ENCODE peak calls at places on chromosomes 5 and 9, in nine cellular contexts. C is mammary epithelial cell, E is hepatocyte, V is GM23248, O is H1, X is HCT116, Q is K562, J is PC-3, S is GM12878. B is an unnamed sample.

GRCh38 chr5:78649816-78650561 is 1.4 kb upstream of the LHFPL2 start:
- DNase-seq in V (peak; percentile 73), X (no peak), J (no peak), O (no peak), E (no peak), Q (no peak), C (peak; percentile 38), S (no peak), B (no peak)

GRCh38 chr5:19125956-19126713 is 861.9 kb downstream of the CDH18 start:
- DNase-seq in S (no peak), X (no peak), O (no peak), Q (no peak), V (no peak), J (peak; percentile 57), E (no peak), C (peak; percentile 9), B (no peak)

GRCh38 chr5:143139585-143139984 is 263.9 kb downstream of the NR3C1 start:
- DNase-seq in C (no peak), S (no peak), V (no peak), Q (no peak), X (no peak), E (no peak), O (no peak), J (no peak), B (no peak)

GRCh38 chr9:81264516-81264915 is 424.8 kb downstream of the TLE1 start:
- DNase-seq in V (no peak), Q (no peak), O (no peak), J (no peak), E (peak; percentile 8), S (no peak), X (no peak), C (no peak), B (no peak)

GRCh38 chr9:126621056-126621918 is 7.6 kb downstream of the LMX1B start:
- DNase-seq in E (no peak), J (no peak), C (no peak), O (no peak), X (no peak), S (no peak), V (no peak), Q (no peak), B (no peak)

GRCh38 chr5:75260708-75261107 is 24.0 kb upstream of the ANKRD31 start:
- DNase-seq in V (no peak), O (no peak), C (no peak), Q (no peak), S (no peak), X (no peak), E (peak; percentile 56), J (no peak), B (no peak)

GRCh38 chr5:116475232-116475828 is 99.3 kb downstream of the SEMA6A start:
- DNase-seq in C (no peak), Q (no peak), X (no peak), S (no peak), V (no peak), E (no peak), O (no peak), J (no peak), B (no peak)

GRCh38 chr5:159552751-159553150 is 222.5 kb upstream of the IL12B start:
- DNase-seq in V (peak; percentile 77), J (peak; percentile 48), Q (no peak), X (no peak), E (peak; percentile 17), C (peak; percentile 30), S (no peak), O (no peak), B (no peak)

GRCh38 chr5:178327931-178328711 is 95.5 kb upstream of the PHYKPL start:
- DNase-seq in O (no peak), X (no peak), V (no peak), S (no peak), C (no peak), J (no peak), Q (no peak), E (no peak), B (no peak)

GRCh38 chr5:69032009-69032408 is 61.8 kb upstream of the SLC30A5 start:
- DNase-seq in C (no peak), V (no peak), X (no peak), S (no peak), Q (no peak), E (no peak), O (no peak), J (no peak), B (no peak)

GRCh38 chr5:69030663-69031062 is 63.2 kb upstream of the SLC30A5 start:
- DNase-seq in X (no peak), Q (no peak), S (no peak), O (no peak), J (no peak), E (no peak), V (peak; percentile 16), C (no peak), B (no peak)

GRCh38 chr5:69024241-69024651 is 69.6 kb upstream of the SLC30A5 start:
- DNase-seq in J (peak; percentile 64), E (peak; percentile 65), X (peak; percentile 70), S (no peak), V (peak; percentile 52), O (no peak), C (peak; percentile 39), Q (peak; percentile 58), B (peak; percentile 25)

GRCh38 chr5:69033690-69034089 is 60.1 kb upstream of the SLC30A5 start:
- DNase-seq in E (no peak), X (no peak), S (no peak), C (no peak), Q (no peak), O (no peak), J (peak; percentile 37), V (no peak), B (no peak)

DNA sequence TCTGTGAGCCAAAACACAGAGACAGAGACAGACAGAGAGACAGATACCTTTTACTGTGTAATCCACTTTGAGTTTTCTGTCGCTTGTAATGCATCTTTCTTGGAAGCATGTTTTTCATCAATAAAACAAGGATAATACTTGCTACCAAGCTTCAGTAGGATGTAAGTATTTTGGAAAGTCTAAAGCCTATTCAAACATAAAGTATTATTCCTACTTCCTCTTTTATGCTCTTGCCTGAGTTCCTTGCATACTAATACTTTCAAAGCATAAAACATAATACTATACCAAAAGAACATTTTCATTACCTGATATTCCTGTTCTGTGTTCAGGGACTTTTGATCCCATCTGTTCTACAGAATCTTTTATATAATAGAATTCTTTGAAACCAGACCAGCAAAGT is 64.5 kb upstream of the SLC30A5 start:
- DNase-seq in V (no peak), C (no peak), E (no peak), S (no peak), Q (no peak), X (no peak), O (no peak), J (no peak), B (no peak)
- H3K27ac ChIP-seq in V (no peak overlapping the region), C (no peak overlapping the region), E (no peak overlapping the region), S (no peak overlapping the region), Q (no peak overlapping the region), X (no peak overlapping the region), O (no peak overlapping the region), J (no peak overlapping the region), B (no peak overlapping the region)

GRCh38 chr5:88688981-88689661 is 193.9 kb downstream of the MEF2C start:
- DNase-seq in X (no peak), E (no peak), S (no peak), O (no peak), V (no peak), J (no peak), Q (no peak), C (no peak), B (no peak)

GRCh38 chr5:88686743-88687142 is 196.2 kb downstream of the MEF2C start:
- DNase-seq in E (no peak), V (no peak), S (no peak), C (no peak), X (no peak), Q (no peak), J (no peak), O (no peak), B (no peak)

GRCh38 chr5:88687253-88687955 is 195.6 kb downstream of the MEF2C start:
- DNase-seq in J (no peak), S (no peak), C (no peak), X (no peak), E (no peak), O (no peak), V (no peak), Q (no peak), B (no peak)

GRCh38 chr5:88689662-88690351 is 193.2 kb downstream of the MEF2C start:
- DNase-seq in E (no peak), V (peak; percentile 44), C (no peak), J (no peak), X (no peak), S (no peak), O (no peak), Q (no peak), B (no peak)

DNA sequence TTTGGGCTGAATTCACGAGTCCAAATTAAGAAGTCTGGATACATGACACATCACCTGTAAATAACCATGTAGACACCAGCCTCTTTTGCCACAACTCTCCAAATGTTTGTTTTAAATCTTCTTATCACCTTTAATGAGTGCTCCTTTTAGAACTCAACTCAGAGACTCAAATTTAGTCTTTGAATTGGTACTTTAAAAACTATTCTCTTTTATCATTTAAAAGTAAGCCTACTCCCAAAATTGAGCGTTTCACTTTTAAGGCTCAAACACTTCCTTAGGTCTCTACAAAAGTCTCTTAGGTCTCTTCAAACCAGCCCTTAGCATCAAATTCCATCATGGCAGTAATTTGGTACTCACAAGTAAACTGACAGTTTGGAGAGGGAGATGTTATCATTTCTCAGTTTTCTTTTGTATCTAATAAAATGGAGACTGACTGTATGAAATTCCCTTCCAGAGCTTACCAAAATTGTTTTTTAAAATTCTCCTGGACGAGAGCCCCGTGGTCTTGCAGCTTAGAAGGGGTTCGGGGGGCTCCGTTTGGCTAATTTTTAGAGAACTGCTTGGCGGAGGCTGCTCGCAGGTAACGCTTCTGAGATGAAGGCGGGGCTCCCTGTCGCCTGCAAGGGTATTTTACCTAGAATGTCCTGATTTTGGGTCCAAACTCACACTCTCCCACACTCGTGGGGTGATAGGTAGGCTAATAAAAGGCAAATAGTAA is 194.6 kb downstream of the MEF2C start:
- DNase-seq in V (no peak), C (no peak), Q (no peak), S (no peak), O (no peak), J (no peak), E (no peak), X (no peak), B (no peak)
- TF ChIP-seq EZH2 in V (no peak), C (no peak), Q (no peak), S (no peak), O (no peak), J (no peak), E (no peak), X (no peak), B (no peak)

DNA sequence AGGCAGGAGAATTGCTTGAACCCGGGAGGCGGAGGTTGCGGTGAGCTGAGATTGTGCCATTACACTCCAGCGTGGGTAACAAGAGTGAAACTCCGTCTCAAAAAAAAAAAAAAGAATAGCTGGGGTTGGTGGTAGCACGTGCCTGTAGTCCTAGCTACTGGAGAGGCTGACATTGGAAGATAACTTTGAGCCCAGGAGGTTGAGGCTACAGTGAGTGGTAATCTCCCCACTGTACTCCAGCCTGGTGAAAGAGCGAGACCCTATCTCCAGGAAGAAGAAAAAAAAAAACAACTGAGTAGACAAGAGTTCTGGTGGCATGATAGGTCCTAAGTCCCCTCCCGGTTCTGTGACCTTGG is 26.3 kb downstream of the GOLGA2 start:
- DNase-seq in C (no peak), J (no peak), O (no peak), V (no peak), E (no peak), Q (no peak), X (no peak), S (no peak), B (no peak)
- H2AFZ ChIP-seq in C (peak overlapping the region; percentile 86), J (no peak overlapping the region), O (no peak overlapping the region), V (no peak overlapping the region), E (no peak overlapping the region), Q (peak overlapping the region; percentile 95), X (no peak overlapping the region), S (no peak overlapping the region), B (no peak overlapping the region)

GRCh38 chr5:139638090-139638735 is 9.9 kb upstream of the CXXC5 start:
- DNase-seq in O (no peak), C (no peak), E (peak; percentile 85), V (peak; percentile 92), Q (peak; percentile 61), X (no peak), J (peak; percentile 73), S (no peak), B (no peak)
- H3K27ac ChIP-seq in O (peak overlapping the region; percentile 33), C (no peak overlapping the region), E (peak overlapping the region; percentile 93), V (peak overlapping the region; percentile 99), Q (peak overlapping the region; percentile 89), X (peak overlapping the region; percentile 55), J (peak overlapping the region; percentile 83), S (peak overlapping the region; percentile 97), B (no peak overlapping the region)